ENCODE peak calls at places on chromosomes 2 and 18, in six cellular contexts. One of them, this sample, is unnamed.

GRCh38 chr2:181058378-181059269 is 78.2 kb downstream of the UBE2E3 start:
- DNase-seq in NCI-H2081: peak; percentile 5
- DNase-seq in effector memory CD8-positive, alpha-beta T cell: peak; percentile 45
- DNase-seq in astrocyte of the spinal cord: peak; percentile 43
- DNase-seq in GM19239: peak; percentile 4
- DNase-seq in NCI-H774: peak; percentile 41
- DNase-seq in this sample: no peak

GRCh38 chr2:174553811-174554493 is 43.7 kb downstream of the WIPF1 start:
- DNase-seq in NCI-H2081: no peak
- DNase-seq in effector memory CD8-positive, alpha-beta T cell: peak; percentile 25
- DNase-seq in astrocyte of the spinal cord: no peak
- DNase-seq in GM19239: no peak
- DNase-seq in NCI-H774: no peak
- DNase-seq in this sample: no peak

GRCh38 chr2:104944495-104944894 is 90.6 kb downstream of the POU3F3 start:
- DNase-seq in NCI-H2081: peak; percentile 39
- DNase-seq in effector memory CD8-positive, alpha-beta T cell: no peak
- DNase-seq in astrocyte of the spinal cord: peak; percentile 46
- DNase-seq in GM19239: no peak
- DNase-seq in NCI-H774: no peak
- DNase-seq in this sample: peak; percentile 2

GRCh38 chr2:199405241-199405640 is 52.5 kb downstream of the SATB2 start:
- DNase-seq in NCI-H2081: no peak
- DNase-seq in effector memory CD8-positive, alpha-beta T cell: no peak
- DNase-seq in astrocyte of the spinal cord: no peak
- DNase-seq in GM19239: no peak
- DNase-seq in NCI-H774: no peak
- DNase-seq in this sample: no peak

GRCh38 chr2:15663802-15664201 is 72.1 kb downstream of the DDX1 start:
- DNase-seq in NCI-H2081: no peak
- DNase-seq in effector memory CD8-positive, alpha-beta T cell: no peak
- DNase-seq in astrocyte of the spinal cord: no peak
- DNase-seq in GM19239: no peak
- DNase-seq in NCI-H774: no peak
- DNase-seq in this sample: no peak

GRCh38 chr18:302097-302496 is 34.2 kb upstream of the THOC1 start:
- DNase-seq in NCI-H2081: no peak
- DNase-seq in effector memory CD8-positive, alpha-beta T cell: no peak
- DNase-seq in astrocyte of the spinal cord: no peak
- DNase-seq in GM19239: no peak
- DNase-seq in NCI-H774: no peak
- DNase-seq in this sample: no peak

GRCh38 chr2:180722551-180723239 is 257.7 kb upstream of the UBE2E3 start:
- DNase-seq in NCI-H2081: no peak
- DNase-seq in effector memory CD8-positive, alpha-beta T cell: no peak
- DNase-seq in astrocyte of the spinal cord: peak; percentile 68
- DNase-seq in GM19239: no peak
- DNase-seq in NCI-H774: no peak
- DNase-seq in this sample: no peak

GRCh38 chr2:176075476-176075875 is 8.3 kb downstream of the EVX2 start:
- DNase-seq in NCI-H2081: no peak
- DNase-seq in effector memory CD8-positive, alpha-beta T cell: no peak
- DNase-seq in astrocyte of the spinal cord: no peak
- DNase-seq in GM19239: no peak
- DNase-seq in NCI-H774: no peak
- DNase-seq in this sample: no peak

GRCh38 chr2:158650646-158651357 is 144.3 kb upstream of the DAPL1 start:
- DNase-seq in NCI-H2081: no peak
- DNase-seq in effector memory CD8-positive, alpha-beta T cell: no peak
- DNase-seq in astrocyte of the spinal cord: no peak
- DNase-seq in GM19239: no peak
- DNase-seq in NCI-H774: no peak
- DNase-seq in this sample: no peak

GRCh38 chr2:49914281-49914680 is 760.0 kb upstream of the FSHR start:
- DNase-seq in NCI-H2081: peak; percentile 14
- DNase-seq in effector memory CD8-positive, alpha-beta T cell: no peak
- DNase-seq in astrocyte of the spinal cord: peak; percentile 81
- DNase-seq in GM19239: no peak
- DNase-seq in NCI-H774: no peak
- DNase-seq in this sample: no peak

GRCh38 chr18:3665780-3666525 is 216.0 kb downstream of the TGIF1 start:
- DNase-seq in NCI-H2081: peak; percentile 85
- DNase-seq in effector memory CD8-positive, alpha-beta T cell: peak; percentile 62
- DNase-seq in astrocyte of the spinal cord: peak; percentile 92
- DNase-seq in GM19239: peak; percentile 56
- DNase-seq in NCI-H774: peak; percentile 79
- DNase-seq in this sample: peak; percentile 87

GRCh38 chr2:178177066-178177679 is 17.1 kb upstream of the OSBPL6 start:
- DNase-seq in NCI-H2081: no peak
- DNase-seq in effector memory CD8-positive, alpha-beta T cell: no peak
- DNase-seq in astrocyte of the spinal cord: peak; percentile 62
- DNase-seq in GM19239: no peak
- DNase-seq in NCI-H774: no peak
- DNase-seq in this sample: no peak

GRCh38 chr2:98029718-98030222 is 34.0 kb upstream of the TMEM131 start:
- DNase-seq in NCI-H2081: no peak
- DNase-seq in effector memory CD8-positive, alpha-beta T cell: no peak
- DNase-seq in astrocyte of the spinal cord: peak; percentile 24
- DNase-seq in GM19239: no peak
- DNase-seq in NCI-H774: no peak
- DNase-seq in this sample: no peak

GRCh38 chr2:23745068-23745725 is 181.7 kb downstream of the ATAD2B start:
- DNase-seq in NCI-H2081: no peak
- DNase-seq in effector memory CD8-positive, alpha-beta T cell: no peak
- DNase-seq in astrocyte of the spinal cord: no peak
- DNase-seq in GM19239: no peak
- DNase-seq in NCI-H774: no peak
- DNase-seq in this sample: no peak

GRCh38 chr18:26208901-26209445 is 17.3 kb upstream of the TAF4B start:
- DNase-seq in NCI-H2081: no peak
- DNase-seq in effector memory CD8-positive, alpha-beta T cell: no peak
- DNase-seq in astrocyte of the spinal cord: no peak
- DNase-seq in GM19239: no peak
- DNase-seq in NCI-H774: no peak
- DNase-seq in this sample: no peak

GRCh38 chr2:127174176-127174575 is 45.9 kb downstream of the CYP27C1 start:
- DNase-seq in NCI-H2081: peak; percentile 7
- DNase-seq in effector memory CD8-positive, alpha-beta T cell: no peak
- DNase-seq in astrocyte of the spinal cord: peak; percentile 46
- DNase-seq in GM19239: no peak
- DNase-seq in NCI-H774: peak; percentile 2
- DNase-seq in this sample: no peak

GRCh38 chr2:235416816-235417499 is 76.9 kb upstream of the AGAP1 start:
- DNase-seq in NCI-H2081: no peak
- DNase-seq in effector memory CD8-positive, alpha-beta T cell: no peak
- DNase-seq in astrocyte of the spinal cord: peak; percentile 52
- DNase-seq in GM19239: no peak
- DNase-seq in NCI-H774: no peak
- DNase-seq in this sample: no peak

GRCh38 chr2:165277295-165277694 is 38.1 kb downstream of the SCN2A start:
- DNase-seq in NCI-H2081: no peak
- DNase-seq in effector memory CD8-positive, alpha-beta T cell: no peak
- DNase-seq in astrocyte of the spinal cord: peak; percentile 46
- DNase-seq in GM19239: no peak
- DNase-seq in NCI-H774: no peak
- DNase-seq in this sample: no peak

GRCh38 chr18:8279348-8279747 is 329.9 kb upstream of the RAB12 start:
- DNase-seq in NCI-H2081: no peak
- DNase-seq in effector memory CD8-positive, alpha-beta T cell: no peak
- DNase-seq in astrocyte of the spinal cord: no peak
- DNase-seq in GM19239: no peak
- DNase-seq in NCI-H774: no peak
- DNase-seq in this sample: no peak